ENCODE peak calls at places on chromosomes 7 and 10, in four cellular contexts. One of them, this sample, is unnamed.

GRCh38 chr7:46969303-46970130 is 612.4 kb downstream of the TNS3 start:
- DNase-seq in HepG2: no peak
- DNase-seq in GM12878: no peak
- DNase-seq in K562: no peak
- DNase-seq in this sample: no peak

GRCh38 chr7:128362670-128363069 is 1.2 kb upstream of the PRRT4 start:
- DNase-seq in HepG2: no peak
- DNase-seq in GM12878: no peak
- DNase-seq in K562: no peak
- DNase-seq in this sample: no peak

GRCh38 chr7:92766461-92767003 is 69.8 kb downstream of the CDK6 start:
- DNase-seq in HepG2: peak; percentile 53
- DNase-seq in GM12878: no peak
- DNase-seq in K562: no peak
- DNase-seq in this sample: no peak

GRCh38 chr7:132575987-132576722 is at the start of gene PLXNA4:
- DNase-seq in HepG2: no peak
- DNase-seq in GM12878: no peak
- DNase-seq in K562: no peak
- DNase-seq in this sample: peak; percentile 27

GRCh38 chr7:32588657-32589056 is 93.4 kb downstream of the AVL9 start:
- DNase-seq in HepG2: peak; percentile 36
- DNase-seq in GM12878: no peak
- DNase-seq in K562: no peak
- DNase-seq in this sample: no peak

GRCh38 chr7:26675143-26675887 is 189.1 kb downstream of the SKAP2 start:
- DNase-seq in HepG2: no peak
- DNase-seq in GM12878: no peak
- DNase-seq in K562: no peak
- DNase-seq in this sample: no peak

GRCh38 chr7:151433721-151434400 is 6.1 kb downstream of the CRYGN start:
- DNase-seq in HepG2: no peak
- DNase-seq in GM12878: no peak
- DNase-seq in K562: no peak
- DNase-seq in this sample: no peak

GRCh38 chr10:11339013-11339412 is 272.4 kb downstream of the USP6NL start:
- DNase-seq in HepG2: no peak
- DNase-seq in GM12878: no peak
- DNase-seq in K562: no peak
- DNase-seq in this sample: no peak

GRCh38 chr7:114921636-114922150 is at the start of gene MDFIC:
- DNase-seq in HepG2: no peak
- DNase-seq in GM12878: no peak
- DNase-seq in K562: no peak
- DNase-seq in this sample: peak; percentile 42

GRCh38 chr7:95520136-95520535 is 34.4 kb downstream of the ASB4 start:
- DNase-seq in HepG2: no peak
- DNase-seq in GM12878: no peak
- DNase-seq in K562: no peak
- DNase-seq in this sample: no peak

GRCh38 chr10:127921075-127921750 is 14.3 kb downstream of the PTPRE start:
- DNase-seq in HepG2: no peak
- DNase-seq in GM12878: no peak
- DNase-seq in K562: no peak
- DNase-seq in this sample: no peak

GRCh38 chr10:102714621-102715455 is at the start of gene SFXN2:
- DNase-seq in HepG2: no peak
- DNase-seq in GM12878: no peak
- DNase-seq in K562: no peak
- DNase-seq in this sample: peak; percentile 47

GRCh38 chr10:102715880-102716279 is 1.4 kb downstream of the SFXN2 start:
- DNase-seq in HepG2: no peak
- DNase-seq in GM12878: no peak
- DNase-seq in K562: no peak
- DNase-seq in this sample: no peak

GRCh38 chr10:102720775-102721301 is 6.4 kb downstream of the SFXN2 start:
- DNase-seq in HepG2: no peak
- DNase-seq in GM12878: no peak
- DNase-seq in K562: no peak
- DNase-seq in this sample: no peak

GRCh38 chr10:102720337-102720736 is 5.9 kb downstream of the SFXN2 start:
- DNase-seq in HepG2: no peak
- DNase-seq in GM12878: no peak
- DNase-seq in K562: no peak
- DNase-seq in this sample: no peak

GRCh38 chr10:102718220-102718619 is 3.8 kb downstream of the SFXN2 start:
- DNase-seq in HepG2: peak; percentile 83
- DNase-seq in GM12878: no peak
- DNase-seq in K562: no peak
- DNase-seq in this sample: no peak
- TF ChIP-seq BHLHE40 in HepG2: no peak
- TF ChIP-seq BHLHE40 in GM12878: no peak
- TF ChIP-seq BHLHE40 in K562: no peak
- TF ChIP-seq BHLHE40 in this sample: no peak

GRCh38 chr7:101724957-101725356 is 92.5 kb upstream of the CUX1 start:
- DNase-seq in HepG2: no peak
- DNase-seq in GM12878: no peak
- DNase-seq in K562: no peak
- DNase-seq in this sample: no peak
- TF ChIP-seq SP1 in HepG2: no peak
- TF ChIP-seq SP1 in GM12878: no peak
- TF ChIP-seq SP1 in K562: no peak
- TF ChIP-seq SP1 in this sample: no peak

GRCh38 chr7:37097983-37098382 is 350.7 kb downstream of the ELMO1 start:
- DNase-seq in HepG2: no peak
- DNase-seq in GM12878: no peak
- DNase-seq in K562: no peak
- DNase-seq in this sample: no peak
- TF ChIP-seq BHLHE40 in HepG2: no peak
- TF ChIP-seq BHLHE40 in GM12878: no peak
- TF ChIP-seq BHLHE40 in K562: no peak
- TF ChIP-seq BHLHE40 in this sample: no peak

GRCh38 chr10:49242604-49243003 is 54.4 kb upstream of the TMEM273 start:
- DNase-seq in HepG2: no peak
- DNase-seq in GM12878: no peak
- DNase-seq in K562: no peak
- DNase-seq in this sample: no peak

GRCh38 chr10:49240946-49241345 is 52.8 kb upstream of the TMEM273 start:
- DNase-seq in HepG2: no peak
- DNase-seq in GM12878: no peak
- DNase-seq in K562: no peak
- DNase-seq in this sample: no peak

GRCh38 chr10:49241365-49241764 is 53.2 kb upstream of the TMEM273 start:
- DNase-seq in HepG2: no peak
- DNase-seq in GM12878: no peak
- DNase-seq in K562: no peak
- DNase-seq in this sample: no peak

GRCh38 chr10:49235392-49235791 is 47.2 kb upstream of the TMEM273 start:
- DNase-seq in HepG2: no peak
- DNase-seq in GM12878: no peak
- DNase-seq in K562: no peak
- DNase-seq in this sample: no peak

DNA sequence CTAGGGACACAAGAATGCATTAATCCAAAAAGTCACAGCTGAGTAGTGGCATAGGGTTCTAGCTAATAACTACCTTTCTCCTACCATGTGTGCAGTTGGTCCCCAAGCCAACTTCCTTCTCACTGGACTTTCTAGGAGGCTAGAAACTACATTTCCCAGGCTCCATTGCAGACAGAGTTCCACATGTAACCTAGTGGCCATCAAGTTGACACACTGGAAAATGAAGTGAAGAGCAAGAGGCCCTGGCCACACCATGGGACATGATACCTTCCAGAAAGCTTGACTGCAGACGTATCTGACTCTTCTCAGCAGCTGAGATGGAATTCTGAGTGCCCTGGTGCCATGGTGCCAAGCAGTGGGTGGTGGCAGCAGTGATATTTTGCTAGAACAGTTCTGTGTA is 49.8 kb upstream of the TMEM273 start:
- DNase-seq in HepG2: no peak
- DNase-seq in GM12878: no peak
- DNase-seq in K562: no peak
- DNase-seq in this sample: no peak
- TF ChIP-seq SP1 in HepG2: no peak
- TF ChIP-seq SP1 in GM12878: no peak
- TF ChIP-seq SP1 in K562: no peak
- TF ChIP-seq SP1 in this sample: no peak

GRCh38 chr7:44177570-44178131 is 11.6 kb downstream of the GCK start:
- DNase-seq in HepG2: no peak
- DNase-seq in GM12878: no peak
- DNase-seq in K562: no peak
- DNase-seq in this sample: peak; percentile 38
- TF ChIP-seq BHLHE40 in HepG2: no peak
- TF ChIP-seq BHLHE40 in GM12878: no peak
- TF ChIP-seq BHLHE40 in K562: no peak
- TF ChIP-seq BHLHE40 in this sample: no peak